ENCODE peak calls at places on chromosome 20, in six cellular contexts. J is IMR-90, V is Karpas-422, I is HCT116, G is astrocyte, X is neural progenitor cell. T is an unnamed sample. For H3K4me1, the result is how much of the 10 kb centered on the place peaks cover.

GRCh38 chr20:53609501-53610445 is 16.1 kb upstream of the ZNF217 start:
- DNase-seq in G (peak), I (no peak), J (peak), V (no peak), X (peak), T (no peak)

GRCh38 chr20:57109151-57109953 is 157.1 kb downstream of the BMP7 start:
- DNase-seq in G (no peak), X (no peak), V (no peak), J (no peak), I (no peak), T (no peak)

GRCh38 chr20:32091888-32092346 is 17.6 kb upstream of the TM9SF4 start:
- DNase-seq in X (peak), V (peak), G (peak), J (peak), I (peak), T (peak)

GRCh38 chr20:38581013-38581412 is at the start of gene ADIG:
- DNase-seq in J (no peak), G (no peak), X (peak), V (no peak), I (no peak), T (peak)

GRCh38 chr20:32457476-32457986 is 99.4 kb downstream of the ASXL1 start:
- DNase-seq in G (peak), V (no peak), I (no peak), X (peak), J (peak), T (peak)

GRCh38 chr20:44465001-44465560 is 10.6 kb upstream of the TTPAL start:
- DNase-seq in I (no peak), G (no peak), X (no peak), J (no peak), V (no peak), T (peak)

GRCh38 chr20:53565254-53565653 is 28.4 kb downstream of the ZNF217 start:
- DNase-seq in J (no peak), X (no peak), V (no peak), I (no peak), G (no peak), T (no peak)

GRCh38 chr20:37275125-37275524 is 13.5 kb upstream of the GHRH start:
- DNase-seq in G (no peak), J (no peak), V (peak), X (no peak), I (no peak), T (no peak)

GRCh38 chr20:7722564-7722963 is 217.7 kb downstream of the HAO1 start:
- DNase-seq in G (peak), X (no peak), J (no peak), V (no peak), I (no peak), T (no peak)

GRCh38 chr20:21514553-21515251 is 838 bp upstream of the NKX2-2 start:
- DNase-seq in J (no peak), I (no peak), G (no peak), V (no peak), X (peak), T (no peak)

GRCh38 chr20:16028923-16029322 is 544.3 kb downstream of the KIF16B start:
- DNase-seq in X (no peak), I (no peak), J (no peak), V (peak), G (no peak), T (no peak)

GRCh38 chr20:52859156-52859887 is 112.8 kb upstream of the TSHZ2 start:
- DNase-seq in X (peak), I (no peak), V (no peak), G (peak), J (no peak), T (peak)

GRCh38 chr20:51128198-51128597 is 105.3 kb upstream of the KCNG1 start:
- DNase-seq in J (peak), I (no peak), X (no peak), G (peak), V (no peak), T (peak)

GRCh38 chr20:45404438-45404837 is 3.7 kb upstream of the DBNDD2 start:
- DNase-seq in V (no peak), G (no peak), J (no peak), X (no peak), I (no peak), T (no peak)

GRCh38 chr20:56897318-56897962 is 268.3 kb downstream of the TFAP2C start:
- DNase-seq in J (no peak), V (no peak), I (no peak), G (no peak), X (peak), T (no peak)

GRCh38 chr20:54161821-54162149 is 12.0 kb downstream of the CYP24A1 start:
- DNase-seq in X (no peak), V (no peak), I (no peak), G (no peak), J (no peak), T (no peak)

GRCh38 chr20:50919567-50919966 is 11.7 kb downstream of the ADNP start:
- DNase-seq in I (no peak), G (peak), J (peak), V (no peak), X (no peak), T (peak)

GRCh38 chr20:46458891-46459750 is 52.7 kb upstream of the ELMO2 start:
- DNase-seq in I (no peak), V (no peak), G (no peak), J (no peak), X (peak), T (peak)

GRCh38 chr20:37436527-37436926 is 84.5 kb upstream of the NNAT start:
- DNase-seq in J (no peak), I (no peak), V (no peak), X (no peak), G (no peak), T (no peak)

GRCh38 chr20:40741507-40742106 is 52.6 kb upstream of the MAFB start:
- DNase-seq in I (peak), G (peak), V (peak), X (peak), J (peak), T (peak)

GRCh38 chr20:32207211-32207625 is 325 bp downstream of the PLAGL2 start:
- DNase-seq in X (peak), I (no peak), V (peak), J (no peak), G (no peak), T (no peak)

DNA sequence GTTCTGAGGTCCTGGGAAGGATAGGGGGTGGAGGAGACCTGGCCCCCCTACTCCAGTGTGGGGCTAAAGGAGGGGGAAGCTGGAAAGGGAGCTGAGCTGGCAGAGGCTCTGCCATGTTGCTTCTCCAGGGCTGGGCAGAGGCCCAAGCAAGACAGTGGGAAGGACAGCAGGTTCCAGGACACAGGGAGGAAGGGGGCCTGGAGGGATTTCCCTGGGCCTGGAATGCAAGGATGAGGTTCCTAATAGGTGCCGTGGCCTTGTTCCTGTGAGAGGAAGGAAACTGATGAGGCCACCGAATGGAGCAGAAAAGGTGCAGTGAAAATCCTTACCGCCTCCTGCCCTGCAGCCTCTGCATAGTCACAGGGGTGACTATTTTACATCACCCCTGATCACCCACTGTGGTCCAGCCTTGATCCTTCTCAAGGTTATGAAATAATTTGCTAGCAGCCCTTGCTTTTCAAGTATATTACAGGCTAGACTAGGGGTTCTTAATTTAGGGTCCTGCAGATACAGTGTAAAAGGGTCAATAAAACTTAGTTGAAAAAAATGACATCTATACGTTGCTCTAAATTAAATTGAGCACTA is 45.6 kb upstream of the RNF24 start:
- DNase-seq in J (no peak), X (no peak), G (no peak), I (no peak), V (no peak), T (no peak)
- H3K4me3 ChIP-seq in J (no peak), X (no peak), G (no peak), I (no peak), V (no peak), T (no peak)

GRCh38 chr20:33686984-33687366 is 790 bp upstream of the E2F1 start:
- DNase-seq in X (no peak), V (no peak), G (no peak), J (no peak), I (no peak), T (no peak)

GRCh38 chr20:33685328-33686007 is 717 bp downstream of the E2F1 start:
- DNase-seq in X (peak), I (no peak), V (peak), J (no peak), G (no peak), T (peak)

GRCh38 chr20:33687370-33687915 is 1.3 kb upstream of the E2F1 start:
- DNase-seq in G (no peak), J (no peak), V (no peak), X (no peak), I (no peak), T (no peak)

GRCh38 chr20:33686008-33686983 is at the start of gene E2F1:
- DNase-seq in X (peak), V (peak), J (peak), I (peak), G (peak), T (peak)

GRCh38 chr20:33684533-33685327 is 1.5 kb downstream of the E2F1 start:
- DNase-seq in J (no peak), G (no peak), I (no peak), V (peak), X (peak), T (no peak)
- H3K4me1 ChIP-seq in J (under half), G (under half), I (under half), V (half or more), X (under half), T (under half)

DNA sequence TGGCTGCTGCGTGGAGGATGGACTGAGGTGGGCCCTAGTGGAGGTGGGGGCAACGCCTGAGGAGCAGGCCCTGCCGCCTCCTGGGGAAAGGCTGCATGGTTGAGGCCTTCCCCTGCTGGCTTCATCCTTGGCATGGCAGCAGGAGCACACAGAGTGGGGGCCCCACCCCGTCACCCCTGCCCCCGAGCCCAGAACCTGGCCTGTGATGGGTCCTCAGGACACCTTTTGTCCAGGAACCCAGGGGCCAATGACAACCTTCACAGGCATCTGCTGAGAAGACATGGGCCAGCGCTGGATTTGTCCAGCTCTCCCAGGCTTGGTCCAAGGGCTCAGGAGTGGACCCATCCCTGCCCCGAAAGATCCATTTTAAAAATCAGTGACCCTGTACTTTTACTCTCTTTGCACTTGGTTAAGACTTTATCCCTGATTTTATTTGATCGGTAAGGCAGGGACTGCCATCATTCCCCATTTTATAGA is 575 bp upstream of the SLC17A9 start:
- DNase-seq in J (no peak), X (no peak), I (no peak), V (no peak), G (no peak), T (no peak)
- H2AFZ ChIP-seq in J (peak), X (peak), I (no peak), V (peak), G (peak), T (no peak)

GRCh38 chr20:2820084-2820895 is 4.1 kb downstream of the TMEM239 start:
- DNase-seq in G (peak), V (no peak), X (peak), J (peak), I (no peak), T (no peak)
- H3K4me3 ChIP-seq in G (no peak), V (no peak), X (peak), J (no peak), I (no peak), T (no peak)

GRCh38 chr20:49699200-49699992 is 14.3 kb downstream of the B4GALT5 start:
- DNase-seq in I (no peak), V (no peak), X (no peak), J (peak), G (peak), T (peak)

GRCh38 chr20:49701916-49702315 is 11.8 kb downstream of the B4GALT5 start:
- DNase-seq in X (no peak), G (no peak), V (no peak), J (no peak), I (no peak), T (no peak)

GRCh38 chr20:49700411-49701185 is 13.1 kb downstream of the B4GALT5 start:
- DNase-seq in V (no peak), I (peak), G (peak), J (peak), X (no peak), T (peak)

GRCh38 chr20:49698477-49698876 is 15.2 kb downstream of the B4GALT5 start:
- DNase-seq in G (no peak), J (no peak), V (no peak), X (no peak), I (no peak), T (no peak)

DNA sequence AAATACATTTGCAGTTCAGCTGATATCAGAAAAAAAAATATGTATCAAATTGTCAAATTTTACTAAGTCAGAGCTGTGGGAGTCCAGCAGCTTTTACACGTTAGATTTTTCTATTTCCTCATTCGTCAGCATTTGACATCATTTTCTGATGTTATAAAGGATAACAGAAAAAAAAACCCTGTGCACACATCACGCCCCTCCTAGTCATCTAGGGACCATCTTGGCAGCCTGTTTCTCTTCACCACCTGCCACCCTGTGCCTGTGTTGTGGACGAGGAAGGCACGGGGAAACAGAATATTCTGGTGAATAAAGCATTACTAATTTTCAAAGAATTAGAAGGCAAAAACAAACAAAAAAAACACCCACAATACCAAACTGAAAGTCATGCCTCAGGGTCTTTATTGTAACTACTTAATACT is 12.4 kb downstream of the B4GALT5 start:
- DNase-seq in X (no peak), I (no peak), V (no peak), G (no peak), J (peak), T (no peak)
- H3K4me1 ChIP-seq in X (under half), I (half or more), V (under half), G (under half), J (under half), T (under half)

DNA sequence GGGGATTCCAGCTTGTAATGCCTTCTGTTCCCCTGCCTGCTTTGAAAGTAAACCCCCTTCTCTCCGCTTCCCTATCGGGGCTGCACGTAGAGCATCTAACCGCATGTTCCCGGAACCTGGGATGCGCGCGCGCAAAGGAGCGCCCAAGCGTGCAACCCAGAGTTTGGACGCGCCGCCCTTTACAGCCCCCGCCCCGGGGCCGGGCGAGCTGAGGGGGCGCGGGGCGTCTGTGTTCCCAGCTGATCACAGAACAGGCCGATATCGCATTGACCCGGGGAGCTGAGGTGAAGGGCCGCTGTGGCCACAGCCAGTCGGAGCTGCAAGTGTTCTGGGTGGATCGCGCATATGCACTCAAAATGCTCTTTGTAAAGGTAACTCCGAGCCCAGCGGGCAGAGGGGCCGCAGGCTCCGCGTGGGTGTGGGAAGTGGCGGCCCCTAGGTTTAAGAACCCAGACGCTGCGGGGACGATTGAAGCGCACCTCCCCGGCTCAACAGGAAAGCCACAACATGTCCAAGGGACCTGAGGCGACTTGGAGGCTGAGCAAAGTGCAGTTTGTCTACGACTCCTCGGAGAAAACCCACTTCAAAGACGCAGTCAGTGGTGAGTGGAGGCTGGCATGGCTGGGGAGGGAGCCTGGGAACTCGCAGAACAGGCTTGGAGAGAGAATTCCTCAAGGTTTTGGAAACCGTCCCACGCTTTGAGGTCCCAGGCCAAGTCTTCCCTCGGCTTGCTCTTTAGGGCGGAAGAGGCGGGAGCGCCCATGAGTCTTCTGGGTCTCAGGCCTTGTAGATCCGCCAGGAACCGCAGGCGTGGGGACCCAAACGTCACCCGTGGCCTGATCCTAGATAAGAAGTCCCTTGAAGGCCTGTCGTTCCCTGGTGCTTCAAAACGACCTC is 1.6 kb downstream of the LAMP5 start:
- DNase-seq in J (no peak), G (no peak), V (no peak), X (peak), I (peak), T (no peak)
- H2AFZ ChIP-seq in J (peak), G (no peak), V (no peak), X (peak), I (no peak), T (no peak)

GRCh38 chr20:59042151-59042795 is at the start of gene PRELID3B:
- DNase-seq in I (no peak), X (peak), V (peak), J (no peak), G (no peak), T (peak)

GRCh38 chr20:59044796-59045195 is 2.2 kb upstream of the PRELID3B start:
- DNase-seq in V (no peak), X (no peak), G (no peak), I (no peak), J (no peak), T (no peak)

GRCh38 chr20:59043698-59044097 is 1.1 kb upstream of the PRELID3B start:
- DNase-seq in V (no peak), I (no peak), J (no peak), X (no peak), G (no peak), T (peak)

GRCh38 chr20:59042796-59043621 is 423 bp upstream of the PRELID3B start:
- DNase-seq in J (peak), V (peak), G (peak), X (peak), I (peak), T (peak)

DNA sequence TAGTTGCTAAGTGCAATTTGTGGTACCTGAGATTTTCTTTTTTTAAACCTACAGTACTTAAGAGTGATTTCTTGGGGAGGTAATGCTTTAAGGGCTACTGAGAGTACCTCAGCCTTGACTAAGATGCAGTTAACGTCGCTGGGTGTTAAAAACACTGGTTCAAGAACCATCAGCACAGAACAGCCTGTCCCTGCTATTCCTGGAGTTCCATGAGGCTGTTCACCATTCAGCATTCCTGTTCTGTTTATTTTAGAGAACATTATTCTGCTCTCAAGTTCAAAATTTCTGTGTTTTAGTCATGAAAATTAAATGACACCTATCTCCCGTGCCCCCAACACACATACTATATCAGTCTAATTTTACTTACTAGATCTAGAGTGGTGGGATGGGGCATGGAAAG is 1.7 kb upstream of the PRELID3B start:
- DNase-seq in V (no peak), X (no peak), I (no peak), G (no peak), J (no peak), T (no peak)
- H3K4me3 ChIP-seq in V (no peak), X (no peak), I (no peak), G (no peak), J (no peak), T (no peak)

DNA sequence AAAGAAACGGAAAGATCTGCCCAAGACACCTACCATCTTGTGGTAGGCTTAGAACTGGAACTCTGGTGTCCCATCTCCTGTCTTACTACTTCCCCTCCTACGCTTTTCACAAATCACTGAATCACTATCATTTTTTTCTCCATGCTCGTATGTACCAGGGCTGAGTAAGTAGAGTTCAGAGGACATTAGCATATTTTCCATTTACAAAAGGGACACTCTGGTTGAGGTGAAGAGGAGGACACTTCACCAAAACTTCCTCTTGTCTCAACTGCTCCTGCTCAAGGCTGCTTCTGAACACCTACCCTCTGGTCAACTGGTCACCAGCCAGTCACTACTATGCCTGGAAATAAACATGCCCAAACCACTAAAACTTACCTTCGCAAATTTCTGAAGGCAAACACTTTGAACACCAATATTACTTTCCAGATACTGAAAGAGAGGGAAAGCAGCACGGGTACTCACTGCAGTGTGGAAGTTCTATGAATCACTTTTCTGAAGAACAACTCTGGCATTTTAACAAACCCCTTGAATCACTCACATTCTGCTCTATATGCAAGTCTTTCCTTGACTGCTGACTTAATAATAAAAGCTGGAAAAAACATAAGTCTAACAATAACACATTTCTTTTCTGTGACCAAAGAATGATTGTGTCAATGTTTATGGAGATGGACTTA is 123.3 kb downstream of the INSM1 start:
- DNase-seq in G (peak), J (peak), I (no peak), X (no peak), V (no peak), T (peak)
- H3K4me1 ChIP-seq in G (under half), J (under half), I (under half), X (half or more), V (under half), T (under half)

T was measured in mammary epithelial cell.